ENCODE peak calls at places on chromosomes 13 and 19, in ten cellular contexts. One of them, this sample, is unnamed.

GRCh38 chr13:80036845-80037504 is 304.0 kb downstream of the SPRY2 start:
- DNase-seq in Karpas-422: no peak
- DNase-seq in fibroblast of lung: no peak
- DNase-seq in neural progenitor cell: no peak
- DNase-seq in endothelial cell of umbilical vein: no peak
- DNase-seq in HCT116: no peak
- DNase-seq in astrocyte: no peak
- DNase-seq in IMR-90: no peak
- DNase-seq in HepG2: no peak
- DNase-seq in hepatocyte: no peak
- DNase-seq in this sample: no peak

GRCh38 chr19:5407356-5407755 is 47.9 kb upstream of the ZNRF4 start:
- DNase-seq in Karpas-422: no peak
- DNase-seq in fibroblast of lung: peak; percentile 8
- DNase-seq in neural progenitor cell: peak; percentile 49
- DNase-seq in endothelial cell of umbilical vein: no peak
- DNase-seq in HCT116: peak; percentile 74
- DNase-seq in astrocyte: no peak
- DNase-seq in IMR-90: peak; percentile 17
- DNase-seq in HepG2: peak; percentile 12
- DNase-seq in hepatocyte: no peak
- DNase-seq in this sample: no peak

GRCh38 chr13:67619346-67619745 is 389.2 kb upstream of the PCDH9 start:
- DNase-seq in Karpas-422: no peak
- DNase-seq in fibroblast of lung: peak; percentile 58
- DNase-seq in neural progenitor cell: no peak
- DNase-seq in endothelial cell of umbilical vein: no peak
- DNase-seq in HCT116: no peak
- DNase-seq in astrocyte: peak; percentile 78
- DNase-seq in IMR-90: peak; percentile 59
- DNase-seq in HepG2: no peak
- DNase-seq in hepatocyte: no peak
- DNase-seq in this sample: no peak

GRCh38 chr19:35265126-35265995 is 3.4 kb upstream of the USF2 start:
- DNase-seq in Karpas-422: peak; percentile 50
- DNase-seq in fibroblast of lung: no peak
- DNase-seq in neural progenitor cell: no peak
- DNase-seq in endothelial cell of umbilical vein: no peak
- DNase-seq in HCT116: no peak
- DNase-seq in astrocyte: no peak
- DNase-seq in IMR-90: no peak
- DNase-seq in HepG2: no peak
- DNase-seq in hepatocyte: no peak
- DNase-seq in this sample: no peak

GRCh38 chr13:29594310-29594709 is 1.2 kb downstream of the SLC7A1 start:
- DNase-seq in Karpas-422: peak; percentile 71
- DNase-seq in fibroblast of lung: peak; percentile 78
- DNase-seq in neural progenitor cell: peak; percentile 52
- DNase-seq in endothelial cell of umbilical vein: peak; percentile 74
- DNase-seq in HCT116: no peak
- DNase-seq in astrocyte: peak; percentile 89
- DNase-seq in IMR-90: peak; percentile 91
- DNase-seq in HepG2: peak; percentile 81
- DNase-seq in hepatocyte: peak; percentile 61
- DNase-seq in this sample: peak; percentile 44

GRCh38 chr19:39382991-39383828 is 7.7 kb downstream of the PAF1 start:
- DNase-seq in Karpas-422: no peak
- DNase-seq in fibroblast of lung: no peak
- DNase-seq in neural progenitor cell: no peak
- DNase-seq in endothelial cell of umbilical vein: no peak
- DNase-seq in HCT116: no peak
- DNase-seq in astrocyte: no peak
- DNase-seq in IMR-90: no peak
- DNase-seq in HepG2: no peak
- DNase-seq in hepatocyte: no peak
- DNase-seq in this sample: no peak

GRCh38 chr19:56133858-56134654 is 7.0 kb upstream of the ZNF444 start:
- DNase-seq in Karpas-422: peak; percentile 88
- DNase-seq in fibroblast of lung: no peak
- DNase-seq in neural progenitor cell: no peak
- DNase-seq in endothelial cell of umbilical vein: no peak
- DNase-seq in HCT116: no peak
- DNase-seq in astrocyte: no peak
- DNase-seq in IMR-90: peak; percentile 17
- DNase-seq in HepG2: no peak
- DNase-seq in hepatocyte: no peak
- DNase-seq in this sample: no peak

GRCh38 chr13:64130170-64130569 is 2714.5 kb upstream of the PCDH20 start:
- DNase-seq in Karpas-422: peak; percentile 74
- DNase-seq in fibroblast of lung: no peak
- DNase-seq in neural progenitor cell: no peak
- DNase-seq in endothelial cell of umbilical vein: no peak
- DNase-seq in HCT116: no peak
- DNase-seq in astrocyte: no peak
- DNase-seq in IMR-90: no peak
- DNase-seq in HepG2: no peak
- DNase-seq in hepatocyte: no peak
- DNase-seq in this sample: no peak

GRCh38 chr19:51511353-51511752 is 9.8 kb upstream of the SIGLEC12 start:
- DNase-seq in Karpas-422: peak; percentile 65
- DNase-seq in fibroblast of lung: no peak
- DNase-seq in neural progenitor cell: peak; percentile 10
- DNase-seq in endothelial cell of umbilical vein: no peak
- DNase-seq in HCT116: peak; percentile 7
- DNase-seq in astrocyte: no peak
- DNase-seq in IMR-90: no peak
- DNase-seq in HepG2: peak; percentile 12
- DNase-seq in hepatocyte: no peak
- DNase-seq in this sample: no peak

GRCh38 chr13:49810825-49811526 is 18.5 kb upstream of the KPNA3 start:
- DNase-seq in Karpas-422: no peak
- DNase-seq in fibroblast of lung: peak; percentile 55
- DNase-seq in neural progenitor cell: no peak
- DNase-seq in endothelial cell of umbilical vein: no peak
- DNase-seq in HCT116: no peak
- DNase-seq in astrocyte: peak; percentile 47
- DNase-seq in IMR-90: peak; percentile 83
- DNase-seq in HepG2: peak; percentile 93
- DNase-seq in hepatocyte: peak; percentile 73
- DNase-seq in this sample: no peak

GRCh38 chr19:4310247-4311121 is 6.1 kb downstream of the FSD1 start:
- DNase-seq in Karpas-422: peak; percentile 67
- DNase-seq in fibroblast of lung: no peak
- DNase-seq in neural progenitor cell: no peak
- DNase-seq in endothelial cell of umbilical vein: no peak
- DNase-seq in HCT116: peak; percentile 57
- DNase-seq in astrocyte: no peak
- DNase-seq in IMR-90: no peak
- DNase-seq in HepG2: peak; percentile 94
- DNase-seq in hepatocyte: no peak
- DNase-seq in this sample: peak; percentile 65

DNA sequence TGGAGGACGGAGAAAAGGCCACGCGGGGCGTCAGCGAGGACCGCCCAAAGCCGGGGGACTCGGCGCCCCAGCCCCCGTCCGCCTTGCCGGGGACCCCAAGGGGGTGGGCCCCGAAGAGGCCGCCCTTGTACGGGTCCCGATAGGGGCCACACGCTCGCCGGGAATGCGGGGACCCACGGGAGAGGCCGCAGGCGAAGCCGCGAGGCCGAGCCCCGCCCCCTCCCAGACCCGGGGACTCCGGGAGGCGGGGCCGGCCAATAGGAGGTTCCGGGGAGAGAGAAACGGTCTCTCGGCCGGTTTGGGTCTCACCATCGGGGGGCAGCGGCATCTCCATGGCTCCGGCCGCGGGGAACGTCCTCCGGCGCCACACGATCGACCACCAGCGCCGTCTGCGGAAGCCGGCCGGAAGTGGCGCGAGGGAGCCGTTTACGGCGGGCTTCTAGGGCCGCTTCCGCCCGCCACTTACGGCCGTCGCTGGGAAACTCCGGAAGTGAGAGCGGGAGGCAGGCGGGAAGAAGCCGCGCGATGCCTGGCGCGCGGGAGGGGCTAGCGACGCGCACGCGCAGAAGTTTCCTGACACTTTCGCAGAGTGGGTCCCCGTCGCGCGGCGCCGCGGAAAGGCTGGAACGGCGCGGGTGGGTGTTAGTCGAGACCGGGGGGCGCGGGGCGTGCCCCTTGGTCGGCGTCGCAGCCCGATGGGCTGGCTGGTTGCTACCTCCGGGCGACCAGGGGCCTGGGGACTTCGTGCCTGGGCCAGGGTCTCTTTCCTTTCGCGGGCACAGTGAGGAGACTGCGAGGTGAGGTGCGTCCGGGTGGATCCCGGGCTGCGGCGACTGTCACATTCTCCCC is at the start of gene CHERP:
- DNase-seq in Karpas-422: peak; percentile 98
- DNase-seq in fibroblast of lung: peak; percentile 93
- DNase-seq in neural progenitor cell: peak; percentile 98
- DNase-seq in endothelial cell of umbilical vein: peak; percentile 93
- DNase-seq in HCT116: peak; percentile 83
- DNase-seq in astrocyte: peak; percentile 82
- DNase-seq in IMR-90: peak; percentile 91
- DNase-seq in HepG2: peak; percentile 87
- DNase-seq in hepatocyte: peak; percentile 99
- DNase-seq in this sample: peak; percentile 90
- H4K20me1 ChIP-seq in Karpas-422: peaks cover 21% of the 10 kb centered on the region
- H4K20me1 ChIP-seq in fibroblast of lung: no peaks in the 10 kb centered on the region
- H4K20me1 ChIP-seq in neural progenitor cell: peaks cover 38% of the 10 kb centered on the region
- H4K20me1 ChIP-seq in endothelial cell of umbilical vein: no peaks in the 10 kb centered on the region
- H4K20me1 ChIP-seq in HCT116: peaks cover 17% of the 10 kb centered on the region
- H4K20me1 ChIP-seq in astrocyte: peaks cover 45% of the 10 kb centered on the region
- H4K20me1 ChIP-seq in IMR-90: peaks cover 41% of the 10 kb centered on the region
- H4K20me1 ChIP-seq in HepG2: peaks cover 21% of the 10 kb centered on the region
- H4K20me1 ChIP-seq in hepatocyte: peaks cover 20% of the 10 kb centered on the region
- H4K20me1 ChIP-seq in this sample: peaks cover 45% of the 10 kb centered on the region

GRCh38 chr13:51765142-51765515 is 38.8 kb downstream of the DHRS12 start:
- DNase-seq in Karpas-422: no peak
- DNase-seq in fibroblast of lung: peak; percentile 17
- DNase-seq in neural progenitor cell: no peak
- DNase-seq in endothelial cell of umbilical vein: no peak
- DNase-seq in HCT116: no peak
- DNase-seq in astrocyte: no peak
- DNase-seq in IMR-90: no peak
- DNase-seq in HepG2: no peak
- DNase-seq in hepatocyte: no peak
- DNase-seq in this sample: no peak
- H3K4me2 ChIP-seq in Karpas-422: no peak overlapping the region
- H3K4me2 ChIP-seq in fibroblast of lung: peak overlapping the region; percentile 78
- H3K4me2 ChIP-seq in neural progenitor cell: no peak overlapping the region
- H3K4me2 ChIP-seq in endothelial cell of umbilical vein: no peak overlapping the region
- H3K4me2 ChIP-seq in HCT116: no peak overlapping the region
- H3K4me2 ChIP-seq in astrocyte: peak overlapping the region; percentile 47
- H3K4me2 ChIP-seq in IMR-90: peak overlapping the region; percentile 84
- H3K4me2 ChIP-seq in HepG2: peak overlapping the region; percentile 70
- H3K4me2 ChIP-seq in hepatocyte: peak overlapping the region; percentile 51
- H3K4me2 ChIP-seq in this sample: no peak overlapping the region

GRCh38 chr19:19160489-19161035 is 9.5 kb downstream of the MEF2B start:
- DNase-seq in Karpas-422: peak; percentile 93
- DNase-seq in fibroblast of lung: no peak
- DNase-seq in neural progenitor cell: no peak
- DNase-seq in endothelial cell of umbilical vein: no peak
- DNase-seq in HCT116: no peak
- DNase-seq in astrocyte: no peak
- DNase-seq in IMR-90: no peak
- DNase-seq in HepG2: no peak
- DNase-seq in hepatocyte: no peak
- DNase-seq in this sample: no peak
- H3K4me3 ChIP-seq in Karpas-422: peak overlapping the region; percentile 53
- H3K4me3 ChIP-seq in fibroblast of lung: no peak overlapping the region
- H3K4me3 ChIP-seq in neural progenitor cell: no peak overlapping the region
- H3K4me3 ChIP-seq in endothelial cell of umbilical vein: no peak overlapping the region
- H3K4me3 ChIP-seq in HCT116: no peak overlapping the region
- H3K4me3 ChIP-seq in astrocyte: no peak overlapping the region
- H3K4me3 ChIP-seq in IMR-90: no peak overlapping the region
- H3K4me3 ChIP-seq in HepG2: no peak overlapping the region
- H3K4me3 ChIP-seq in hepatocyte: no peak overlapping the region
- H3K4me3 ChIP-seq in this sample: no peak overlapping the region

GRCh38 chr13:70388935-70389334 is 280.7 kb upstream of the KLHL1 start:
- DNase-seq in Karpas-422: no peak
- DNase-seq in fibroblast of lung: no peak
- DNase-seq in neural progenitor cell: no peak
- DNase-seq in endothelial cell of umbilical vein: no peak
- DNase-seq in HCT116: no peak
- DNase-seq in astrocyte: no peak
- DNase-seq in IMR-90: no peak
- DNase-seq in HepG2: no peak
- DNase-seq in hepatocyte: no peak
- DNase-seq in this sample: no peak
- H4K20me1 ChIP-seq in Karpas-422: no peaks in the 10 kb centered on the region
- H4K20me1 ChIP-seq in fibroblast of lung: no peaks in the 10 kb centered on the region
- H4K20me1 ChIP-seq in neural progenitor cell: no peaks in the 10 kb centered on the region
- H4K20me1 ChIP-seq in endothelial cell of umbilical vein: no peaks in the 10 kb centered on the region
- H4K20me1 ChIP-seq in HCT116: no peaks in the 10 kb centered on the region
- H4K20me1 ChIP-seq in astrocyte: no peaks in the 10 kb centered on the region
- H4K20me1 ChIP-seq in IMR-90: no peaks in the 10 kb centered on the region
- H4K20me1 ChIP-seq in HepG2: no peaks in the 10 kb centered on the region
- H4K20me1 ChIP-seq in hepatocyte: no peaks in the 10 kb centered on the region
- H4K20me1 ChIP-seq in this sample: no peaks in the 10 kb centered on the region

GRCh38 chr19:43688059-43688763 is 18.2 kb upstream of the PLAUR start:
- DNase-seq in Karpas-422: no peak
- DNase-seq in fibroblast of lung: no peak
- DNase-seq in neural progenitor cell: no peak
- DNase-seq in endothelial cell of umbilical vein: no peak
- DNase-seq in HCT116: no peak
- DNase-seq in astrocyte: no peak
- DNase-seq in IMR-90: no peak
- DNase-seq in HepG2: no peak
- DNase-seq in hepatocyte: no peak
- DNase-seq in this sample: no peak

GRCh38 chr19:43691755-43692154 is 21.8 kb upstream of the PLAUR start:
- DNase-seq in Karpas-422: no peak
- DNase-seq in fibroblast of lung: no peak
- DNase-seq in neural progenitor cell: no peak
- DNase-seq in endothelial cell of umbilical vein: no peak
- DNase-seq in HCT116: no peak
- DNase-seq in astrocyte: no peak
- DNase-seq in IMR-90: no peak
- DNase-seq in HepG2: no peak
- DNase-seq in hepatocyte: no peak
- DNase-seq in this sample: no peak

GRCh38 chr19:43690890-43691289 is 20.9 kb upstream of the PLAUR start:
- DNase-seq in Karpas-422: no peak
- DNase-seq in fibroblast of lung: no peak
- DNase-seq in neural progenitor cell: no peak
- DNase-seq in endothelial cell of umbilical vein: no peak
- DNase-seq in HCT116: no peak
- DNase-seq in astrocyte: no peak
- DNase-seq in IMR-90: no peak
- DNase-seq in HepG2: no peak
- DNase-seq in hepatocyte: no peak
- DNase-seq in this sample: no peak

GRCh38 chr19:43692364-43692763 is 22.4 kb upstream of the PLAUR start:
- DNase-seq in Karpas-422: no peak
- DNase-seq in fibroblast of lung: no peak
- DNase-seq in neural progenitor cell: no peak
- DNase-seq in endothelial cell of umbilical vein: no peak
- DNase-seq in HCT116: no peak
- DNase-seq in astrocyte: no peak
- DNase-seq in IMR-90: no peak
- DNase-seq in HepG2: no peak
- DNase-seq in hepatocyte: no peak
- DNase-seq in this sample: no peak

GRCh38 chr19:43690444-43690843 is 20.5 kb upstream of the PLAUR start:
- DNase-seq in Karpas-422: no peak
- DNase-seq in fibroblast of lung: no peak
- DNase-seq in neural progenitor cell: no peak
- DNase-seq in endothelial cell of umbilical vein: no peak
- DNase-seq in HCT116: no peak
- DNase-seq in astrocyte: no peak
- DNase-seq in IMR-90: no peak
- DNase-seq in HepG2: no peak
- DNase-seq in hepatocyte: no peak
- DNase-seq in this sample: no peak
- H3K4me2 ChIP-seq in Karpas-422: no peak overlapping the region
- H3K4me2 ChIP-seq in fibroblast of lung: no peak overlapping the region
- H3K4me2 ChIP-seq in neural progenitor cell: no peak overlapping the region
- H3K4me2 ChIP-seq in endothelial cell of umbilical vein: no peak overlapping the region
- H3K4me2 ChIP-seq in HCT116: no peak overlapping the region
- H3K4me2 ChIP-seq in astrocyte: no peak overlapping the region
- H3K4me2 ChIP-seq in IMR-90: no peak overlapping the region
- H3K4me2 ChIP-seq in HepG2: no peak overlapping the region
- H3K4me2 ChIP-seq in hepatocyte: no peak overlapping the region
- H3K4me2 ChIP-seq in this sample: no peak overlapping the region